ENCODE peak calls at places on chromosomes 12 and 14, in six cellular contexts. E is mucosa of descending colon, Z is sciatic nerve, M is foreskin melanocyte, U is ACHN, R is epithelial cell of esophagus. C is an unnamed sample.

GRCh38 chr12:56115329-56115728 is 1.1 kb upstream of the RPL41 start:
- DNase-seq in E (no peak), Z (no peak), M (peak), U (no peak), R (peak), C (no peak)

GRCh38 chr14:102318781-102319276 is 717 bp upstream of the ZNF839 start:
- DNase-seq in E (no peak), Z (peak), M (no peak), U (no peak), R (no peak), C (no peak)

GRCh38 chr14:50045039-50045711 is 71.2 kb downstream of the VCPKMT start:
- DNase-seq in E (peak), Z (peak), M (no peak), U (no peak), R (peak), C (peak)

GRCh38 chr12:19547258-19547657 is 108.0 kb downstream of the AEBP2 start:
- DNase-seq in E (no peak), Z (no peak), M (no peak), U (no peak), R (no peak), C (no peak)

GRCh38 chr14:69812725-69813124 is 15.7 kb upstream of the SLC10A1 start:
- DNase-seq in E (no peak), Z (no peak), M (no peak), U (no peak), R (peak), C (no peak)

GRCh38 chr12:59632408-59632807 is 36.6 kb downstream of the SLC16A7 start:
- DNase-seq in E (no peak), Z (no peak), M (no peak), U (no peak), R (no peak), C (no peak)

GRCh38 chr12:125890983-125891382 is 825.7 kb downstream of the AACS start:
- DNase-seq in E (no peak), Z (no peak), M (no peak), U (no peak), R (no peak), C (no peak)

GRCh38 chr14:81209187-81209836 is 11.4 kb downstream of the GTF2A1 start:
- DNase-seq in E (no peak), Z (no peak), M (no peak), U (no peak), R (no peak), C (no peak)

GRCh38 chr12:110998971-110999370 is 78.6 kb upstream of the MYL2 start:
- DNase-seq in E (no peak), Z (no peak), M (no peak), U (no peak), R (no peak), C (no peak)

GRCh38 chr14:44107156-44107555 is 399.9 kb downstream of the FSCB start:
- DNase-seq in E (no peak), Z (no peak), M (peak), U (no peak), R (peak), C (no peak)

GRCh38 chr14:57182760-57183503 is 85.8 kb downstream of the EXOC5 start:
- DNase-seq in E (no peak), Z (no peak), M (peak), U (peak), R (peak), C (no peak)

GRCh38 chr12:50599366-50600095 is 94.7 kb downstream of the DIP2B start:
- DNase-seq in E (no peak), Z (no peak), M (no peak), U (no peak), R (no peak), C (no peak)

GRCh38 chr12:19093218-19093617 is 36.3 kb upstream of the PLEKHA5 start:
- DNase-seq in E (no peak), Z (no peak), M (no peak), U (no peak), R (no peak), C (no peak)

GRCh38 chr14:90523544-90523943 is 126.7 kb downstream of the CALM1 start:
- DNase-seq in E (peak), Z (no peak), M (no peak), U (peak), R (peak), C (peak)

GRCh38 chr14:68792022-68792829 is 641 bp downstream of the ZFP36L1 start:
- DNase-seq in E (no peak), Z (no peak), M (no peak), U (no peak), R (no peak), C (peak)

GRCh38 chr12:71299541-71300376 is 139.8 kb upstream of the LGR5 start:
- DNase-seq in E (no peak), Z (no peak), M (no peak), U (peak), R (peak), C (no peak)

GRCh38 chr12:87329076-87329863 is 699.9 kb downstream of the C12orf50 start:
- DNase-seq in E (no peak), Z (no peak), M (no peak), U (no peak), R (no peak), C (no peak)

GRCh38 chr12:7219599-7220243 is 30.2 kb downstream of the PEX5 start:
- DNase-seq in E (no peak), Z (peak), M (peak), U (peak), R (peak), C (no peak)

GRCh38 chr12:50151047-50151687 is 16.0 kb downstream of the CERS5 start:
- DNase-seq in E (no peak), Z (no peak), M (no peak), U (no peak), R (peak), C (no peak)

GRCh38 chr14:76550534-76550933 is 174.6 kb downstream of the ESRRB start:
- DNase-seq in E (no peak), Z (no peak), M (peak), U (no peak), R (peak), C (no peak)

GRCh38 chr12:42284876-42285275 is 41.0 kb downstream of the ZCRB1 start:
- DNase-seq in E (no peak), Z (no peak), M (no peak), U (no peak), R (no peak), C (no peak)

GRCh38 chr12:128801879-128802391 is 21.8 kb downstream of the SLC15A4 start:
- DNase-seq in E (no peak), Z (no peak), M (no peak), U (peak), R (peak), C (no peak)

GRCh38 chr12:16218934-16219718 is 58.4 kb downstream of the SLC15A5 start:
- DNase-seq in E (no peak), Z (no peak), M (no peak), U (no peak), R (no peak), C (no peak)

GRCh38 chr12:69550951-69551350 is 34.3 kb upstream of the CCT2 start:
- DNase-seq in E (no peak), Z (no peak), M (no peak), U (no peak), R (no peak), C (no peak)

GRCh38 chr14:76640923-76641395 is 120.3 kb upstream of the VASH1 start:
- DNase-seq in E (no peak), Z (no peak), M (no peak), U (no peak), R (no peak), C (no peak)

GRCh38 chr12:123150804-123151678 is at the start of gene PITPNM2:
- DNase-seq in E (peak), Z (peak), M (no peak), U (peak), R (peak), C (peak)

GRCh38 chr14:61561657-61562276 is 133.5 kb upstream of the HIF1A start:
- DNase-seq in E (peak), Z (no peak), M (peak), U (peak), R (peak), C (peak)

GRCh38 chr12:53048780-53049401 is 974 bp upstream of the TNS2 start:
- DNase-seq in E (peak), Z (peak), M (peak), U (peak), R (no peak), C (peak)

GRCh38 chr12:131747276-131747675 is 36.4 kb downstream of the SFSWAP start:
- DNase-seq in E (peak), Z (no peak), M (no peak), U (no peak), R (no peak), C (no peak)

GRCh38 chr12:113424915-113425823 is 3.0 kb downstream of the SDSL start:
- DNase-seq in E (no peak), Z (peak), M (peak), U (peak), R (peak), C (no peak)

GRCh38 chr12:48980953-48981756 is 3.0 kb downstream of the WNT1 start:
- DNase-seq in E (peak), Z (no peak), M (no peak), U (peak), R (no peak), C (no peak)

GRCh38 chr14:99036594-99037293 is 235.3 kb downstream of the BCL11B start:
- DNase-seq in E (no peak), Z (no peak), M (no peak), U (no peak), R (no peak), C (no peak)

GRCh38 chr14:104967414-104968152 is 10.6 kb downstream of the AHNAK2 start:
- DNase-seq in E (peak), Z (no peak), M (no peak), U (no peak), R (peak), C (peak)